ENCODE peak calls at places on chromosomes 5 and 9, in four cellular contexts. L is amniotic epithelial cell, R is Daoy, J is LoVo. H is an unnamed sample.
A peak's percentile ranks its signal among the peaks of the same experiment; 100 is the strongest.

GRCh38 chr5:44388504-44389409 is 463 bp downstream of the FGF10 start:
- DNase-seq in J (peak; percentile 41), L (peak; percentile 26), R (no peak), H (no peak)

GRCh38 chr5:75168026-75168750 is 68.5 kb downstream of the ANKRD31 start:
- DNase-seq in L (no peak), J (no peak), R (no peak), H (no peak)

GRCh38 chr5:1014781-1015221 is 6.2 kb downstream of the NKD2 start:
- DNase-seq in R (no peak), J (no peak), L (no peak), H (no peak)

GRCh38 chr9:129362287-129363098 is 184.4 kb upstream of the IER5L start:
- DNase-seq in L (no peak), J (no peak), R (no peak), H (no peak)

GRCh38 chr9:76240578-76240977 is 153.6 kb downstream of the RFK start:
- DNase-seq in J (no peak), L (no peak), R (no peak), H (no peak)

GRCh38 chr5:94028001-94028400 is 286.6 kb upstream of the POU5F2 start:
- DNase-seq in J (no peak), L (peak; percentile 14), R (no peak), H (no peak)

GRCh38 chr9:20208951-20209350 is 413.3 kb downstream of the MLLT3 start:
- DNase-seq in L (peak; percentile 13), J (no peak), R (no peak), H (no peak)

GRCh38 chr5:64766105-64766504 is 2.4 kb downstream of the SREK1IP1 start:
- DNase-seq in J (peak; percentile 60), R (peak; percentile 7), L (peak; percentile 43), H (no peak)

GRCh38 chr9:81182421-81182820 is 506.9 kb downstream of the TLE1 start:
- DNase-seq in J (no peak), L (peak; percentile 59), R (peak; percentile 17), H (no peak)

GRCh38 chr5:170216262-170216864 is 16.4 kb upstream of the C5orf58 start:
- DNase-seq in L (peak; percentile 42), J (peak; percentile 5), R (peak; percentile 46), H (no peak)

GRCh38 chr5:82277613-82277986 is 554 bp downstream of the RPS23 start:
- DNase-seq in J (no peak), L (no peak), R (no peak), H (no peak)

GRCh38 chr9:72675586-72675985 is 154.2 kb downstream of the TMC1 start:
- DNase-seq in R (peak; percentile 33), L (no peak), J (peak; percentile 33), H (no peak)

GRCh38 chr5:138453630-138454029 is 11.6 kb upstream of the EGR1 start:
- DNase-seq in R (no peak), L (no peak), J (no peak), H (no peak)

GRCh38 chr9:135696446-135696845 is 2.8 kb downstream of the SOHLH1 start:
- DNase-seq in L (no peak), R (no peak), J (no peak), H (no peak)

GRCh38 chr5:60851681-60852080 is 7.6 kb upstream of the ELOVL7 start:
- DNase-seq in R (no peak), J (no peak), L (no peak), H (no peak)

GRCh38 chr5:135493406-135494180 is 41.4 kb upstream of the TIFAB start:
- DNase-seq in L (peak; percentile 80), R (peak; percentile 82), J (peak; percentile 24), H (no peak)

GRCh38 chr9:73042155-73042554 is 89.3 kb upstream of the ALDH1A1 start:
- DNase-seq in L (peak; percentile 74), R (peak; percentile 28), J (no peak), H (no peak)

GRCh38 chr5:119049824-119050449 is 20.9 kb upstream of the DMXL1 start:
- DNase-seq in J (no peak), L (peak; percentile 84), R (peak; percentile 45), H (no peak)

GRCh38 chr5:72988769-72989168 is 32.9 kb downstream of the FCHO2 start:
- DNase-seq in L (peak; percentile 80), J (no peak), R (peak; percentile 53), H (no peak)

GRCh38 chr5:91307023-91307422 is 76.1 kb downstream of the ARRDC3 start:
- DNase-seq in J (no peak), L (no peak), R (peak; percentile 48), H (peak; percentile 34)

GRCh38 chr5:160183075-160183474 is 46.2 kb upstream of the FABP6 start:
- DNase-seq in L (no peak), R (peak; percentile 70), J (no peak), H (no peak)

GRCh38 chr5:150640311-150641005 is at the start of gene SYNPO:
- DNase-seq in J (no peak), R (peak; percentile 98), L (peak; percentile 99), H (no peak)

GRCh38 chr9:113963017-113963620 is 87.0 kb downstream of the ZNF618 start:
- DNase-seq in R (peak; percentile 65), J (peak; percentile 28), L (peak; percentile 59), H (peak; percentile 39)

GRCh38 chr5:90386099-90386710 is 23.4 kb downstream of the CETN3 start:
- DNase-seq in L (peak; percentile 28), R (no peak), J (peak; percentile 47), H (no peak)

GRCh38 chr5:60370508-60370907 is 329.5 kb downstream of the DEPDC1B start:
- DNase-seq in J (no peak), R (no peak), L (no peak), H (no peak)

GRCh38 chr5:145872486-145872885 is 328 bp downstream of the GRXCR2 start:
- DNase-seq in L (no peak), J (no peak), R (peak; percentile 28), H (peak; percentile 33)

GRCh38 chr9:81002242-81002641 is 687.1 kb downstream of the TLE1 start:
- DNase-seq in R (peak; percentile 5), J (peak; percentile 41), L (peak; percentile 46), H (no peak)

GRCh38 chr5:177124486-177124991 is 9.0 kb upstream of the NSD1 start:
- DNase-seq in L (no peak), J (no peak), R (no peak), H (no peak)

GRCh38 chr5:151880304-151880703 is 44.3 kb downstream of the GLRA1 start:
- DNase-seq in J (no peak), R (no peak), L (no peak), H (no peak)

GRCh38 chr5:33311893-33312292 is 128.9 kb upstream of the TARS1 start:
- DNase-seq in L (peak; percentile 98), R (peak; percentile 48), J (no peak), H (no peak)

H was measured in left colon.